ENCODE peak calls at places on chromosomes 4 and X, in nine cellular contexts. One of them, this sample, is unnamed.

GRCh38 chrX:106742831-106743230 is 16.3 kb downstream of the RNF128 start:
- DNase-seq in K562: no peak
- DNase-seq in transverse colon: no peak
- DNase-seq in H1: no peak
- DNase-seq in stomach: no peak
- DNase-seq in esophagus muscularis mucosa: no peak
- DNase-seq in SK-N-SH: no peak
- DNase-seq in HepG2: no peak
- DNase-seq in suprapubic skin: no peak
- DNase-seq in this sample: no peak

GRCh38 chr4:117421706-117422105 is 336.3 kb upstream of the TRAM1L1 start:
- DNase-seq in SK-N-SH: no peak
- DNase-seq in transverse colon: no peak
- DNase-seq in suprapubic skin: no peak
- DNase-seq in K562: no peak
- DNase-seq in esophagus muscularis mucosa: no peak
- DNase-seq in stomach: no peak
- DNase-seq in HepG2: no peak
- DNase-seq in H1: no peak
- DNase-seq in this sample: no peak

GRCh38 chrX:120840826-120841225 is 34.8 kb downstream of the CT47B1 start:
- DNase-seq in SK-N-SH: no peak
- DNase-seq in transverse colon: no peak
- DNase-seq in H1: no peak
- DNase-seq in stomach: no peak
- DNase-seq in HepG2: no peak
- DNase-seq in suprapubic skin: no peak
- DNase-seq in K562: no peak
- DNase-seq in esophagus muscularis mucosa: no peak
- DNase-seq in this sample: no peak

GRCh38 chr4:168551211-168551610 is 54.4 kb downstream of the PALLD start:
- DNase-seq in H1: no peak
- DNase-seq in K562: no peak
- DNase-seq in transverse colon: no peak
- DNase-seq in HepG2: no peak
- DNase-seq in stomach: no peak
- DNase-seq in esophagus muscularis mucosa: no peak
- DNase-seq in SK-N-SH: no peak
- DNase-seq in suprapubic skin: no peak
- DNase-seq in this sample: no peak

GRCh38 chr4:186765673-186766546 is 42.3 kb upstream of the FAT1 start:
- DNase-seq in transverse colon: peak; percentile 76
- DNase-seq in H1: no peak
- DNase-seq in stomach: no peak
- DNase-seq in suprapubic skin: no peak
- DNase-seq in SK-N-SH: no peak
- DNase-seq in K562: peak; percentile 44
- DNase-seq in esophagus muscularis mucosa: no peak
- DNase-seq in HepG2: peak; percentile 98
- DNase-seq in this sample: no peak

GRCh38 chrX:130118396-130118795 is 8.1 kb upstream of the ELF4 start:
- DNase-seq in SK-N-SH: no peak
- DNase-seq in stomach: no peak
- DNase-seq in esophagus muscularis mucosa: no peak
- DNase-seq in HepG2: no peak
- DNase-seq in transverse colon: no peak
- DNase-seq in suprapubic skin: no peak
- DNase-seq in K562: no peak
- DNase-seq in H1: no peak
- DNase-seq in this sample: no peak

GRCh38 chrX:115268421-115268820 is 21.1 kb upstream of the LUZP4 start:
- DNase-seq in transverse colon: no peak
- DNase-seq in SK-N-SH: no peak
- DNase-seq in H1: no peak
- DNase-seq in HepG2: no peak
- DNase-seq in suprapubic skin: no peak
- DNase-seq in stomach: no peak
- DNase-seq in esophagus muscularis mucosa: no peak
- DNase-seq in K562: no peak
- DNase-seq in this sample: no peak

GRCh38 chr4:181659202-181659601 is 584.0 kb upstream of the TENM3 start:
- DNase-seq in stomach: no peak
- DNase-seq in suprapubic skin: no peak
- DNase-seq in H1: no peak
- DNase-seq in SK-N-SH: no peak
- DNase-seq in esophagus muscularis mucosa: no peak
- DNase-seq in HepG2: no peak
- DNase-seq in transverse colon: no peak
- DNase-seq in K562: no peak
- DNase-seq in this sample: no peak

GRCh38 chr4:122953924-122954323 is 31.5 kb upstream of the NUDT6 start:
- DNase-seq in esophagus muscularis mucosa: no peak
- DNase-seq in stomach: no peak
- DNase-seq in transverse colon: no peak
- DNase-seq in H1: no peak
- DNase-seq in K562: no peak
- DNase-seq in suprapubic skin: no peak
- DNase-seq in HepG2: no peak
- DNase-seq in SK-N-SH: no peak
- DNase-seq in this sample: no peak

DNA sequence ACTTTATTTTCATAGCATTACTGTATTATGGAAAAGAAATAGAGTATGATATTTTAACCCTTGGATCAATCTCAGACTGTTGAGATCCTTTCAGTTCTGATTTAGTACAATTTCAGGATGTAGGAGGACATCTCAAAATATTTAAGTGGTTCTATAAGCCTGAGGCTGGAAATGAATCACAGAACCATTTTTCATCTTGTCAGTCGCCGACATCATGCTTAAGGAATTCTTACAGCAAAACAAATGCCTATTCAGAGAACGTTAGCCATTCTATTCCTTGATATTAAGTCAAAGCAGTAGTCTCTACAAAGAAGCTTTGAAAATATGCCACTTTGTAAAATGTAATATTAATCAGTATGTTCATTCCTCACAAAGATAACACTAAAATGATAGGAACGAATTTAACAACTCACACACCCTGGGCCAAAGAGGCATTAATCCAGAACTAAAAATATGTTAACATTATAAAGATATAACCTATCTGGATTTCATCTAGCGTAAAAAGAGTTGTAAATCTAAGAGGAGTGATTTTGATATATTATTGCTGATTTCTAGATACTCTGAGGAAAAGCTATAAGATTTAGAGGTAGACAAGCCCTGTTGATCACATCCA is 152.0 kb downstream of the GASK1B start:
- DNase-seq in suprapubic skin: no peak
- DNase-seq in stomach: no peak
- DNase-seq in K562: no peak
- DNase-seq in transverse colon: no peak
- DNase-seq in H1: no peak
- DNase-seq in SK-N-SH: no peak
- DNase-seq in esophagus muscularis mucosa: no peak
- DNase-seq in HepG2: peak; percentile 44
- DNase-seq in this sample: no peak
- TF ChIP-seq POLR2AphosphoS5 in suprapubic skin: no peak
- TF ChIP-seq POLR2AphosphoS5 in stomach: no peak
- TF ChIP-seq POLR2AphosphoS5 in K562: no peak
- TF ChIP-seq POLR2AphosphoS5 in transverse colon: no peak
- TF ChIP-seq POLR2AphosphoS5 in H1: no peak
- TF ChIP-seq POLR2AphosphoS5 in SK-N-SH: no peak
- TF ChIP-seq POLR2AphosphoS5 in esophagus muscularis mucosa: no peak
- TF ChIP-seq POLR2AphosphoS5 in HepG2: no peak
- TF ChIP-seq POLR2AphosphoS5 in this sample: peak; percentile 8

GRCh38 chr4:38674206-38675144 is 10.5 kb downstream of the KLF3 start:
- DNase-seq in H1: no peak
- DNase-seq in suprapubic skin: no peak
- DNase-seq in stomach: no peak
- DNase-seq in K562: peak; percentile 72
- DNase-seq in HepG2: peak; percentile 31
- DNase-seq in transverse colon: no peak
- DNase-seq in esophagus muscularis mucosa: peak; percentile 86
- DNase-seq in SK-N-SH: peak; percentile 26
- DNase-seq in this sample: no peak

GRCh38 chr4:38672247-38673071 is 8.5 kb downstream of the KLF3 start:
- DNase-seq in SK-N-SH: peak; percentile 18
- DNase-seq in suprapubic skin: no peak
- DNase-seq in stomach: no peak
- DNase-seq in K562: peak; percentile 73
- DNase-seq in esophagus muscularis mucosa: no peak
- DNase-seq in HepG2: peak; percentile 71
- DNase-seq in H1: no peak
- DNase-seq in transverse colon: no peak
- DNase-seq in this sample: no peak

GRCh38 chr4:38671594-38671943 is 7.6 kb downstream of the KLF3 start:
- DNase-seq in suprapubic skin: no peak
- DNase-seq in stomach: no peak
- DNase-seq in K562: no peak
- DNase-seq in SK-N-SH: no peak
- DNase-seq in transverse colon: no peak
- DNase-seq in H1: no peak
- DNase-seq in HepG2: no peak
- DNase-seq in esophagus muscularis mucosa: no peak
- DNase-seq in this sample: no peak

GRCh38 chr4:38675167-38676121 is 11.4 kb downstream of the KLF3 start:
- DNase-seq in transverse colon: peak; percentile 90
- DNase-seq in esophagus muscularis mucosa: peak; percentile 94
- DNase-seq in stomach: peak; percentile 86
- DNase-seq in HepG2: peak; percentile 77
- DNase-seq in H1: no peak
- DNase-seq in K562: peak; percentile 90
- DNase-seq in suprapubic skin: peak; percentile 91
- DNase-seq in SK-N-SH: peak; percentile 73
- DNase-seq in this sample: peak; percentile 88

GRCh38 chr4:38673109-38673978 is 9.3 kb downstream of the KLF3 start:
- DNase-seq in K562: peak; percentile 91
- DNase-seq in HepG2: peak; percentile 95
- DNase-seq in stomach: peak; percentile 67
- DNase-seq in esophagus muscularis mucosa: no peak
- DNase-seq in H1: no peak
- DNase-seq in SK-N-SH: peak; percentile 21
- DNase-seq in suprapubic skin: peak; percentile 86
- DNase-seq in transverse colon: peak; percentile 93
- DNase-seq in this sample: no peak
- TF ChIP-seq EP300 in K562: peak; percentile 40
- TF ChIP-seq EP300 in HepG2: peak; percentile 98
- TF ChIP-seq EP300 in stomach: no peak
- TF ChIP-seq EP300 in esophagus muscularis mucosa: no peak
- TF ChIP-seq EP300 in H1: no peak
- TF ChIP-seq EP300 in SK-N-SH: no peak
- TF ChIP-seq EP300 in suprapubic skin: no peak
- TF ChIP-seq EP300 in transverse colon: peak; percentile 94
- TF ChIP-seq EP300 in this sample: no peak

DNA sequence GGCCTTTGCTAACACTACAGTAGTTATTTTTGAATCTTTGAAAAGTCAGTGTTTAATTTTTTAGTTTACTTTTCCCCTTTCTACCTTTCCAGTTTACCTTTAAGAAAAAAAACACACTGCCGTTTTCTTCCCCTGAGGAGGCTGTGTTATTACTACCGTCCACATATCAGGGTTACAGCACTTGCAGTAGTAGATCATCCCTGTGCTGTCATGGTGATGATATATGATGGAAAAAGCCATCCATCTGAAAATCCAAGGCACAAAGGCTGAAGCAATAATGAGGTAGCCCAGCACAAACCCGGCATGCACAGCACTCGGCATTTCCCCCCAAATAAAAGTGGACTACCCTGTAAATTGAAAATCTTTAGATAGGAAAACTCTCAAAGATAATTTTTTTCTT is 258.7 kb downstream of the CXXC4 start:
- DNase-seq in K562: no peak
- DNase-seq in stomach: no peak
- DNase-seq in SK-N-SH: no peak
- DNase-seq in HepG2: no peak
- DNase-seq in suprapubic skin: no peak
- DNase-seq in H1: no peak
- DNase-seq in esophagus muscularis mucosa: no peak
- DNase-seq in transverse colon: no peak
- DNase-seq in this sample: no peak
- TF ChIP-seq POLR2AphosphoS5 in K562: no peak
- TF ChIP-seq POLR2AphosphoS5 in stomach: no peak
- TF ChIP-seq POLR2AphosphoS5 in SK-N-SH: no peak
- TF ChIP-seq POLR2AphosphoS5 in HepG2: no peak
- TF ChIP-seq POLR2AphosphoS5 in suprapubic skin: no peak
- TF ChIP-seq POLR2AphosphoS5 in H1: no peak
- TF ChIP-seq POLR2AphosphoS5 in esophagus muscularis mucosa: no peak
- TF ChIP-seq POLR2AphosphoS5 in transverse colon: no peak
- TF ChIP-seq POLR2AphosphoS5 in this sample: no peak

GRCh38 chr4:20203508-20203907 is 48.2 kb upstream of the SLIT2 start:
- DNase-seq in transverse colon: no peak
- DNase-seq in K562: no peak
- DNase-seq in esophagus muscularis mucosa: no peak
- DNase-seq in HepG2: no peak
- DNase-seq in SK-N-SH: no peak
- DNase-seq in H1: no peak
- DNase-seq in stomach: no peak
- DNase-seq in suprapubic skin: no peak
- DNase-seq in this sample: no peak
- TF ChIP-seq EP300 in transverse colon: no peak
- TF ChIP-seq EP300 in K562: no peak
- TF ChIP-seq EP300 in esophagus muscularis mucosa: no peak
- TF ChIP-seq EP300 in HepG2: no peak
- TF ChIP-seq EP300 in SK-N-SH: peak; percentile 99
- TF ChIP-seq EP300 in H1: no peak
- TF ChIP-seq EP300 in stomach: no peak
- TF ChIP-seq EP300 in suprapubic skin: no peak
- TF ChIP-seq EP300 in this sample: no peak

DNA sequence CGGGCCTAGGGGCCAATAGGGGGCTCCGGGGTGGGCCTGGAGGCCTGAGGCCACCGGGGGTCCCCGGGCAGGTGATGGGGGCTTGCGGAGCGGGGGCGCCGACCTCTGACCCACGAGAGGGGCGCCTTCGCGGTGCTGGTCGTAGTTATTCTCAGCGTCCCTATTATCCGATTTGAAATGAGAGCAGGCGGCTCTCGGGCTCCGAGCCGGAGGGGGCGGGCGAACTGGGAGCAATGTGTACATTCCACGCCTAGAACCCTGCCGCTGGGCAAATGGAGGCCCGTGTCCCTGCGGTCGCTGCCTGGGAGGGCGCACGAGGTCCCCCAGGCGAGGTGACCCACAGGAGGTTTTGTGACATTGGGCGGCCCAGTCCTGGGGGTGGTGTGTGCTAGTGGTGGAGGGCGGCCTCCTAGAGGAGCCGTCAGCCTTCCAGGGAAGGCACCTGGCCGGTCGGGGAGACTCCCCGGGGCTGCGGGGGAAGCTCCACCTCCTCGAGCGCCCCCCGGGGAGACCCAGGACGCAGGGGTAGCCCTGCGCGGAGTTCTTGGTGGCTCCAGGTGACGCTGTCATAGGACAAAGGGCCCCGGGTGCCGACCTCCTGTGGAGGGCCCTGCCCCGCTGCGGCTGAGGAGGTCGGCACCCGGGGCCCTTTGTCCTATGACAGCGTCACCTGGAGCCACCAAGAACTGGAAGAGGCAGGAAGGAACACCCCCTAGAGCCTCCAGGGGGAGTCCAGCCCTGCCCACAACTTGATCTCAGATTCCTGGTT is 102.6 kb upstream of the PRKX start:
- DNase-seq in H1: no peak
- DNase-seq in K562: peak; percentile 72
- DNase-seq in HepG2: peak; percentile 36
- DNase-seq in transverse colon: peak; percentile 70
- DNase-seq in suprapubic skin: peak; percentile 80
- DNase-seq in SK-N-SH: peak; percentile 56
- DNase-seq in esophagus muscularis mucosa: peak; percentile 92
- DNase-seq in stomach: peak; percentile 67
- DNase-seq in this sample: peak; percentile 84
- TF ChIP-seq POLR2AphosphoS5 in H1: no peak
- TF ChIP-seq POLR2AphosphoS5 in K562: no peak
- TF ChIP-seq POLR2AphosphoS5 in HepG2: no peak
- TF ChIP-seq POLR2AphosphoS5 in transverse colon: no peak
- TF ChIP-seq POLR2AphosphoS5 in suprapubic skin: no peak
- TF ChIP-seq POLR2AphosphoS5 in SK-N-SH: no peak
- TF ChIP-seq POLR2AphosphoS5 in esophagus muscularis mucosa: no peak
- TF ChIP-seq POLR2AphosphoS5 in stomach: peak; percentile 6
- TF ChIP-seq POLR2AphosphoS5 in this sample: no peak

This sample was measured in sigmoid colon.